ENCODE peak calls at places on chromosomes 1 and 21, in eight cellular contexts. H is left lung, R is brain microvascular endothelial cell, I is SK-N-SH, J is HFF-Myc, F is sigmoid colon, D is foreskin fibroblast, K is GM12864. L is an unnamed sample.

GRCh38 chr1:198776602-198777029 is 137.8 kb downstream of the PTPRC start:
- DNase-seq in H (peak), R (peak), I (no peak), J (peak), F (peak), D (peak), K (no peak), L (peak)

GRCh38 chr1:33349081-33349759 is 28.3 kb upstream of the A3GALT2 start:
- DNase-seq in H (peak), R (no peak), I (peak), J (no peak), F (peak), D (peak), K (no peak), L (peak)

GRCh38 chr1:182707116-182707515 is 22.7 kb upstream of the RGS8 start:
- DNase-seq in H (no peak), R (no peak), I (no peak), J (no peak), F (no peak), D (no peak), K (no peak), L (no peak)

GRCh38 chr1:27968692-27969091 is 8.9 kb downstream of the XKR8 start:
- DNase-seq in H (no peak), R (peak), I (no peak), J (peak), F (no peak), D (peak), K (no peak), L (no peak)

GRCh38 chr1:231053493-231054162 is 13.6 kb upstream of the FAM89A start:
- DNase-seq in H (no peak), R (peak), I (no peak), J (peak), F (no peak), D (peak), K (peak), L (peak)

GRCh38 chr1:95002657-95003432 is 69.9 kb downstream of the ALG14 start:
- DNase-seq in H (no peak), R (no peak), I (peak), J (no peak), F (no peak), D (peak), K (no peak), L (peak)

GRCh38 chr1:204265665-204266064 is 51.9 kb upstream of the GOLT1A start:
- DNase-seq in H (no peak), R (no peak), I (no peak), J (no peak), F (no peak), D (no peak), K (no peak), L (no peak)

GRCh38 chr1:151839457-151840409 is at the start of gene C2CD4D:
- DNase-seq in H (peak), R (no peak), I (no peak), J (no peak), F (no peak), D (no peak), K (no peak), L (no peak)

GRCh38 chr1:153678519-153679336 is at the start of gene NPR1:
- DNase-seq in H (peak), R (no peak), I (peak), J (no peak), F (peak), D (peak), K (no peak), L (peak)

GRCh38 chr1:245679796-245680195 is 525.0 kb downstream of the KIF26B start:
- DNase-seq in H (no peak), R (no peak), I (no peak), J (no peak), F (no peak), D (no peak), K (no peak), L (no peak)

GRCh38 chr1:58683519-58683918 is 16.3 kb downstream of the MYSM1 start:
- DNase-seq in H (no peak), R (no peak), I (no peak), J (no peak), F (no peak), D (no peak), K (no peak), L (no peak)

GRCh38 chr1:10712568-10712967 is 83.9 kb downstream of the CASZ1 start:
- DNase-seq in H (no peak), R (no peak), I (no peak), J (no peak), F (no peak), D (no peak), K (no peak), L (no peak)

GRCh38 chr1:180451504-180451903 is 50.9 kb downstream of the ACBD6 start:
- DNase-seq in H (no peak), R (no peak), I (no peak), J (no peak), F (no peak), D (no peak), K (no peak), L (no peak)
- H3K4me3 ChIP-seq in H (no peak), R (no peak), I (no peak), J (no peak), F (no peak), D (no peak), K (no peak), L (no peak)

GRCh38 chr1:26704629-26705028 is 8.8 kb downstream of the ARID1A start:
- DNase-seq in H (no peak), R (no peak), I (no peak), J (no peak), F (peak), D (no peak), K (no peak), L (no peak)

GRCh38 chr1:26703466-26703865 is 7.7 kb downstream of the ARID1A start:
- DNase-seq in H (no peak), R (no peak), I (no peak), J (no peak), F (no peak), D (peak), K (no peak), L (no peak)

GRCh38 chr1:26705788-26706237 is 10.0 kb downstream of the ARID1A start:
- DNase-seq in H (no peak), R (peak), I (no peak), J (peak), F (no peak), D (peak), K (no peak), L (no peak)

GRCh38 chr1:26702680-26703038 is 6.8 kb downstream of the ARID1A start:
- DNase-seq in H (no peak), R (no peak), I (no peak), J (no peak), F (no peak), D (no peak), K (no peak), L (no peak)

DNA sequence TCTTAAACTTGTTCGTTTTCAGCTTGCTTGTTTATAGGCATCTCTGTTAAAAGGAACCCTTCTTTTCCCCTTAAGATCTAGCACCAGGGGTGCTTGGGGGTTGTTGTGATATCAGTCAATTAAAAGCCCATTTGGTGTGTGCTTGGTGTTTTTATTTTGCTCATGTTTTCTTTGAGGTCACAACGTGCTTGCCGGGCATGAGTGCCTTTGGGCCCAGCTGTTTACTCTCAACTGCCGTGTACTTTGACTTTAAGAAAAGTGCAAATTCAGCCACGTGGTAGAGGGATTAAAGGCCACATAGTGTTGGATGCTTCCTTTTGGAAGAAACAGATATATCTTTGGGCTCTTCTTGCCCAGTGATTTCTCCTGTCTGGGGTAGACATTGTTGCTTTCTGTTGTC is 10.5 kb downstream of the ARID1A start:
- DNase-seq in H (no peak), R (no peak), I (no peak), J (no peak), F (peak), D (peak), K (no peak), L (no peak)
- H3K4me3 ChIP-seq in H (no peak), R (no peak), I (no peak), J (no peak), F (no peak), D (no peak), K (no peak), L (no peak)

GRCh38 chr1:55170426-55170825 is 44.7 kb downstream of the USP24 start:
- DNase-seq in H (no peak), R (no peak), I (no peak), J (no peak), F (no peak), D (no peak), K (no peak), L (no peak)

GRCh38 chr1:55169126-55169525 is 46.0 kb downstream of the USP24 start:
- DNase-seq in H (no peak), R (no peak), I (no peak), J (no peak), F (no peak), D (no peak), K (no peak), L (no peak)

GRCh38 chr1:55168353-55168752 is 46.8 kb downstream of the USP24 start:
- DNase-seq in H (no peak), R (no peak), I (no peak), J (no peak), F (no peak), D (no peak), K (no peak), L (no peak)

GRCh38 chr1:55164906-55165305 is 50.3 kb downstream of the USP24 start:
- DNase-seq in H (no peak), R (no peak), I (no peak), J (no peak), F (no peak), D (no peak), K (no peak), L (no peak)

DNA sequence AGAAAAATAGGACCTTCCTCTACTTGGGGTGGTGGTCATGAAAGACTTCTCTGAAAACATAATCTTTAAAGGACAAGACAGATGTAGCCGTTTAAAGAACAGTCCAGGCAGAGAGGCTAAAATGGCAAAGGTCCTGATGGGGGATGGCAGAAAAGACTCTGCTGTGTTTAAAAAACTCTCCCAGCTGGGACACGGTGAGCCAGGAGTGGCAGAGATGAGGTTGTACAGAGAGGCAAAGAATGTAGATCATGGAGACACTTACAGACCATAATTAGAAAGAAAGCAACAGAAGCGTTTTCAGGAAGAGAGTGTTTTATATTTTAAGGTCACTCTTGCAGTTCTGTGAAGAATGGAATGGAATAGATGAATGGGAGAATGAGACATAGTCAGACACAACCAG is 47.9 kb downstream of the USP24 start:
- DNase-seq in H (no peak), R (no peak), I (no peak), J (no peak), F (no peak), D (no peak), K (no peak), L (no peak)
- H3K4me3 ChIP-seq in H (no peak), R (no peak), I (no peak), J (no peak), F (no peak), D (no peak), K (no peak), L (no peak)

GRCh38 chr1:156063997-156064285 is 3.0 kb downstream of the RAB25 start:
- DNase-seq in H (no peak), R (no peak), I (no peak), J (no peak), F (no peak), D (no peak), K (no peak), L (no peak)

GRCh38 chr1:156064615-156065014 is 3.7 kb downstream of the RAB25 start:
- DNase-seq in H (no peak), R (no peak), I (no peak), J (no peak), F (no peak), D (no peak), K (no peak), L (no peak)

GRCh38 chr1:156065212-156065611 is 4.3 kb downstream of the RAB25 start:
- DNase-seq in H (no peak), R (no peak), I (no peak), J (no peak), F (no peak), D (no peak), K (no peak), L (no peak)

GRCh38 chr1:156062189-156062588 is 1.2 kb downstream of the RAB25 start:
- DNase-seq in H (no peak), R (peak), I (no peak), J (no peak), F (no peak), D (peak), K (no peak), L (no peak)

GRCh38 chr1:156060937-156061636 is at the start of gene RAB25:
- DNase-seq in H (no peak), R (no peak), I (no peak), J (no peak), F (no peak), D (no peak), K (no peak), L (no peak)
- H3K4me3 ChIP-seq in H (peak), R (no peak), I (no peak), J (no peak), F (no peak), D (no peak), K (no peak), L (no peak)

GRCh38 chr1:46057781-46058180 is 74.6 kb downstream of the PIK3R3 start:
- DNase-seq in H (no peak), R (no peak), I (no peak), J (no peak), F (no peak), D (no peak), K (no peak), L (no peak)
- H3K4me3 ChIP-seq in H (no peak), R (no peak), I (no peak), J (no peak), F (no peak), D (no peak), K (no peak), L (no peak)

GRCh38 chr21:34276711-34277425 is 86.9 kb upstream of the KCNE2 start:
- DNase-seq in H (no peak), R (no peak), I (no peak), J (no peak), F (no peak), D (peak), K (peak), L (no peak)
- H3K4me3 ChIP-seq in H (no peak), R (no peak), I (no peak), J (no peak), F (no peak), D (no peak), K (no peak), L (no peak)